ENCODE peak calls at places on chromosome 15, in nine cellular contexts. U is immature natural killer cell; H is NCI-H460; R is CD8-positive, alpha-beta memory T cell; P is progenitor cell of endocrine pancreas; K is NAMALWA; S is NCI-H1092; C is activated CD4-positive, alpha-beta T cell treated with anti-CD3 and anti-CD28 coated beads, Interleukin-2, amount 50 U/mL, for 48 hours; I is GM13977. V is an unnamed sample.
A peak's percentile ranks its signal among the peaks of the same experiment; 100 is the strongest.

GRCh38 chr15:100703032-100703578 is 100.7 kb downstream of the ASB7 start:
- DNase-seq in U (peak; percentile 16), H (no peak), R (no peak), P (no peak), K (peak; percentile 19), S (no peak), C (peak; percentile 31), I (peak; percentile 76), V (no peak)

GRCh38 chr15:62244762-62245161 is 79.7 kb upstream of the C2CD4B start:
- DNase-seq in U (no peak), H (no peak), R (no peak), P (no peak), K (peak; percentile 7), S (no peak), C (no peak), I (no peak), V (no peak)

GRCh38 chr15:83320831-83321230 is 36.4 kb upstream of the BNC1 start:
- DNase-seq in U (no peak), H (peak; percentile 26), R (no peak), P (no peak), K (no peak), S (no peak), C (no peak), I (no peak), V (no peak)

GRCh38 chr15:64249842-64250575 is 87.2 kb upstream of the PPIB start:
- DNase-seq in U (no peak), H (no peak), R (no peak), P (no peak), K (no peak), S (no peak), C (no peak), I (no peak), V (no peak)

GRCh38 chr15:70806992-70807712 is 43.8 kb upstream of the UACA start:
- DNase-seq in U (no peak), H (no peak), R (no peak), P (no peak), K (no peak), S (no peak), C (no peak), I (no peak), V (no peak)

GRCh38 chr15:62972814-62973213 is 69.7 kb upstream of the TPM1 start:
- DNase-seq in U (no peak), H (no peak), R (no peak), P (no peak), K (no peak), S (no peak), C (no peak), I (no peak), V (no peak)

GRCh38 chr15:70257573-70258220 is 160.0 kb upstream of the TLE3 start:
- DNase-seq in U (no peak), H (no peak), R (no peak), P (no peak), K (no peak), S (no peak), C (no peak), I (no peak), V (no peak)

GRCh38 chr15:78065284-78065872 is 12.1 kb downstream of the TBC1D2B start:
- DNase-seq in U (peak; percentile 37), H (no peak), R (no peak), P (no peak), K (no peak), S (no peak), C (no peak), I (no peak), V (no peak)